ENCODE peak calls at places on chromosomes 4 and X, in nine cellular contexts. B, E, M, O, Z, V, W, J and H are unnamed samples.

GRCh38 chr4:111435986-111436744 is 709.1 kb upstream of the FAM241A start:
- DNase-seq in B (no peak), E (no peak), M (no peak), O (no peak), Z (no peak), V (no peak), W (no peak), J (no peak), H (no peak)

GRCh38 chr4:147244786-147245185 is 236.1 kb upstream of the EDNRA start:
- DNase-seq in B (no peak), E (no peak), M (no peak), O (no peak), Z (no peak), V (no peak), W (no peak), J (no peak), H (no peak)

GRCh38 chr4:55553442-55553841 is 6.7 kb upstream of the CLOCK start:
- DNase-seq in B (no peak), E (no peak), M (peak; percentile 66), O (peak; percentile 67), Z (no peak), V (no peak), W (no peak), J (no peak), H (no peak)

GRCh38 chr4:165520071-165520470 is 141.3 kb downstream of the CPE start:
- DNase-seq in B (no peak), E (no peak), M (no peak), O (no peak), Z (no peak), V (no peak), W (no peak), J (no peak), H (no peak)

GRCh38 chrX:74291577-74291963 is 12.4 kb upstream of the ZCCHC13 start:
- DNase-seq in B (no peak), E (peak; percentile 4), M (no peak), O (no peak), Z (peak; percentile 10), V (no peak), W (no peak), J (no peak), H (no peak)

GRCh38 chrX:19046343-19047215 is 62.7 kb upstream of the PHKA2 start:
- DNase-seq in B (peak; percentile 26), E (no peak), M (no peak), O (no peak), Z (no peak), V (no peak), W (peak; percentile 90), J (no peak), H (peak; percentile 53)

GRCh38 chr4:9825049-9825448 is 43.6 kb downstream of the DRD5 start:
- DNase-seq in B (no peak), E (no peak), M (no peak), O (no peak), Z (no peak), V (no peak), W (no peak), J (no peak), H (no peak)

GRCh38 chr4:26753642-26754041 is 107.0 kb upstream of the STIM2 start:
- DNase-seq in B (no peak), E (no peak), M (no peak), O (no peak), Z (no peak), V (no peak), W (no peak), J (no peak), H (no peak)

GRCh38 chr4:158930573-158930972 is 161.7 kb downstream of the FNIP2 start:
- DNase-seq in B (no peak), E (no peak), M (no peak), O (no peak), Z (no peak), V (no peak), W (no peak), J (no peak), H (no peak)

GRCh38 chrX:110992611-110993010 is 103.4 kb upstream of the PAK3 start:
- DNase-seq in B (no peak), E (peak; percentile 29), M (peak; percentile 67), O (peak; percentile 5), Z (no peak), V (no peak), W (peak; percentile 21), J (peak; percentile 24), H (peak; percentile 13)

GRCh38 chrX:145817666-145818521 is at the start of gene SLITRK2:
- DNase-seq in B (no peak), E (no peak), M (peak; percentile 57), O (no peak), Z (no peak), V (no peak), W (no peak), J (no peak), H (no peak)

GRCh38 chr4:178689926-178690325 is 1247.7 kb upstream of the AGA start:
- DNase-seq in B (no peak), E (no peak), M (no peak), O (no peak), Z (no peak), V (no peak), W (no peak), J (no peak), H (no peak)

GRCh38 chr4:16464651-16465050 is 238.4 kb upstream of the TAPT1 start:
- DNase-seq in B (no peak), E (no peak), M (no peak), O (no peak), Z (no peak), V (no peak), W (no peak), J (no peak), H (no peak)

GRCh38 chr4:180665481-180665880 is 1577.7 kb upstream of the TENM3 start:
- DNase-seq in B (no peak), E (no peak), M (no peak), O (no peak), Z (no peak), V (no peak), W (no peak), J (no peak), H (no peak)

GRCh38 chrX:44447214-44447613 is 95.4 kb downstream of the FUNDC1 start:
- DNase-seq in B (no peak), E (no peak), M (no peak), O (no peak), Z (no peak), V (no peak), W (no peak), J (no peak), H (no peak)

GRCh38 chr4:137267024-137267423 is 265.3 kb downstream of the PCDH18 start:
- DNase-seq in B (no peak), E (no peak), M (no peak), O (no peak), Z (no peak), V (no peak), W (no peak), J (no peak), H (no peak)

GRCh38 chr4:11228575-11228974 is 200.1 kb downstream of the HS3ST1 start:
- DNase-seq in B (no peak), E (no peak), M (no peak), O (no peak), Z (no peak), V (no peak), W (no peak), J (no peak), H (no peak)

GRCh38 chr4:117134386-117134785 is 49.0 kb upstream of the TRAM1L1 start:
- DNase-seq in B (peak; percentile 67), E (no peak), M (peak; percentile 76), O (peak; percentile 20), Z (no peak), V (peak; percentile 0), W (peak; percentile 36), J (peak; percentile 30), H (peak; percentile 25)

GRCh38 chr4:15506464-15506863 is 36.8 kb downstream of the CC2D2A start:
- DNase-seq in B (no peak), E (no peak), M (no peak), O (no peak), Z (no peak), V (no peak), W (no peak), J (no peak), H (no peak)

GRCh38 chrX:43064096-43064495 is 286.1 kb upstream of the PPP1R2C start:
- DNase-seq in B (no peak), E (no peak), M (no peak), O (no peak), Z (no peak), V (no peak), W (no peak), J (no peak), H (no peak)
- TF ChIP-seq REST in B (no peak), E (no peak), M (no peak), O (no peak), Z (no peak), V (no peak), W (no peak), J (no peak), H (no peak)

DNA sequence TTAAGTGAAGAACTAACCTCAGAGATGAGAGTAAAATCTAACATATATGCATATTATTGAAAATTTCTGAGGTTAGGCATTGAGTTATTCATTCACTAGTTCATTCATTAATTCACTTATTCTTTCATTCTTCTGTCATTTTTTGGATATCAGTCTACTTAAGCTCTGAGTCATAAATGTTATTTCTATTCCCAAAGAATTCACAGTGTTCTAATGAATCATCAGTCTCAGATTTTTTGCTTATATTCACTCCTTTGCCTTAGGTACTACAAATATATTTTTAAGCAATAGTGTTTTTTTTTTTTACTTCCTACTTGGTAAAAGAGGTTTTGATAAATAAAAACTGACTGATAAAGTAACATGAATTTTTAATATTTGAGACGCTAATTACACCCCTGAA is 95.2 kb upstream of the DKK2 start:
- DNase-seq in B (no peak), E (no peak), M (no peak), O (no peak), Z (no peak), V (no peak), W (no peak), J (no peak), H (no peak)
- TF ChIP-seq REST in B (no peak), E (no peak), M (no peak), O (no peak), Z (no peak), V (no peak), W (no peak), J (no peak), H (no peak)

DNA sequence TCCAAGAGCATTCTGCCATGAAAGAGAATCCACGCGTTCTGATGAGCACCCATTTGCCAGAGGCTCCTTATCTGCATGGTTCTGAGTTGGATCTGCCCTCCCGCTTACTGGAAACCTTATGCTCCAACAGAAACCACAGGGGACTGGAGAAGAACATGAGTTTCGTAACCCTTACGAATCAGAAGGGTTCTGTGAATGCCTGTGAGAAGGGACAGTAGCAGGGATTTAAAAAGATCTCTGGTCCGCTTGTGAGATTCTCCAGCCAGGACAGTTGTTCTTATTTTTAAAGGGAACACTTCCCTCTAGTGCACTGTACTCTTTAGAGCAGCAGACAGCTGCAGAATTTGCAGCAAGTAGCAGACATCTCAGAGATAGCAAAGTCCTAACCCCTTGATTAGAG is 22.5 kb upstream of the CENPU start:
- DNase-seq in B (no peak), E (no peak), M (no peak), O (no peak), Z (no peak), V (no peak), W (no peak), J (no peak), H (no peak)
- TF ChIP-seq REST in B (no peak), E (no peak), M (no peak), O (no peak), Z (no peak), V (no peak), W (no peak), J (no peak), H (no peak)

DNA sequence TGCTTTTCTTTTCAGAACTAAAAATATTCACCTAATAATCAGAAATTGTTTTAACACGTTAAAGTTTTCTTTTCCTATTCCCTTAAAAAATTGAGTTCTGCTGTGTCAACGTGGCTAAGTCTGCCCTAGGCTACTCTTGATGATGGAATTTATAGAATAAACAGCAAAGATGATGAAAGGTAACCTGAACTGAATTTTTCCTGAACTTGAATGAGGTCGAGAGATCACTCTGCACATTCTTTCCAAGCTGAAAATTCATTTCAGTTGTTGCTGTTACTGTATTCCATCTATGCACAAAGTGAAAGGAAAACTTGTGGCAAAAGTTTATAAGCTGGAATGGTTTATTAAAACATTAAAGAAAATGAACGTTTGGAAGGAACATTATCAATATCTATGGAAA is 245.9 kb upstream of the GIMD1 start:
- DNase-seq in B (no peak), E (no peak), M (no peak), O (peak; percentile 5), Z (no peak), V (no peak), W (peak; percentile 1), J (no peak), H (no peak)
- TF ChIP-seq REST in B (no peak), E (no peak), M (no peak), O (no peak), Z (no peak), V (no peak), W (no peak), J (no peak), H (no peak)